ENCODE peak calls at places on chromosomes 16 and 17, in nine cellular contexts. D is stomach, J is prostate gland, Q is GM23338, H is transverse colon, X is HCT116, S is Panc1, G is spleen, N is suprapubic skin. P is an unnamed sample. For H3K4me1, the result is how much of the 10 kb centered on the place peaks cover.

GRCh38 chr17:27879987-27880608 is 13.1 kb downstream of the LYRM9 start:
- DNase-seq in Q (peak), J (peak), N (no peak), S (peak), H (peak), X (no peak), G (peak), D (peak), P (peak)

GRCh38 chr16:3008749-3009088 is 4.0 kb upstream of the CLDN9 start:
- DNase-seq in N (no peak), H (no peak), D (no peak), S (no peak), G (no peak), X (no peak), Q (no peak), J (no peak), P (no peak)

GRCh38 chr16:81198635-81199034 is 39.9 kb upstream of the BCO1 start:
- DNase-seq in D (no peak), G (no peak), X (no peak), H (no peak), J (no peak), N (no peak), Q (no peak), S (no peak), P (no peak)

GRCh38 chr17:17156107-17156506 is 50.0 kb downstream of the PLD6 start:
- DNase-seq in S (no peak), H (no peak), J (peak), X (no peak), D (no peak), N (no peak), G (no peak), Q (no peak), P (peak)

GRCh38 chr16:51880776-51881175 is 666.2 kb downstream of the TOX3 start:
- DNase-seq in D (no peak), X (no peak), N (no peak), J (no peak), S (peak), G (no peak), Q (no peak), H (no peak), P (no peak)

GRCh38 chr16:10552281-10552680 is 28.1 kb downstream of the EMP2 start:
- DNase-seq in H (no peak), Q (no peak), G (no peak), J (no peak), X (no peak), S (no peak), D (no peak), N (no peak), P (no peak)

GRCh38 chr17:72122668-72123495 is 2.1 kb downstream of the SOX9 start:
- DNase-seq in H (peak), Q (peak), J (no peak), S (no peak), D (peak), N (no peak), G (no peak), X (no peak), P (no peak)

GRCh38 chr16:64181526-64181925 is 940.3 kb downstream of the CDH11 start:
- DNase-seq in J (no peak), Q (no peak), G (no peak), H (no peak), X (no peak), N (no peak), D (no peak), S (no peak), P (no peak)

GRCh38 chr17:10547351-10547750 is 2.1 kb downstream of the MYH2 start:
- DNase-seq in S (peak), N (no peak), X (no peak), H (no peak), J (no peak), Q (no peak), D (no peak), G (no peak), P (no peak)

GRCh38 chr17:76911299-76912007 is 43.2 kb downstream of the MGAT5B start:
- DNase-seq in D (no peak), H (no peak), N (no peak), S (no peak), G (no peak), J (no peak), X (no peak), Q (no peak), P (no peak)

GRCh38 chr17:77288115-77288619 is 147.4 kb downstream of the SEC14L1 start:
- DNase-seq in S (no peak), D (no peak), J (peak), G (no peak), H (peak), X (no peak), Q (peak), N (no peak), P (peak)

GRCh38 chr16:28100810-28101532 is 37.5 kb upstream of the GSG1L start:
- DNase-seq in J (no peak), D (no peak), H (no peak), Q (no peak), N (peak), G (peak), S (no peak), X (no peak), P (no peak)

GRCh38 chr16:50245417-50246298 is 20.7 kb upstream of the ADCY7 start:
- DNase-seq in Q (peak), S (no peak), D (peak), X (peak), G (peak), N (peak), H (peak), J (no peak), P (peak)

GRCh38 chr16:22192261-22193133 is 13.6 kb upstream of the EEF2K start:
- DNase-seq in G (peak), N (peak), Q (peak), X (no peak), S (no peak), D (peak), H (peak), J (peak), P (peak)
- H3K4me3 ChIP-seq in G (no peak), N (peak), Q (peak), X (no peak), S (peak), D (peak), H (no peak), J (peak), P (peak)

DNA sequence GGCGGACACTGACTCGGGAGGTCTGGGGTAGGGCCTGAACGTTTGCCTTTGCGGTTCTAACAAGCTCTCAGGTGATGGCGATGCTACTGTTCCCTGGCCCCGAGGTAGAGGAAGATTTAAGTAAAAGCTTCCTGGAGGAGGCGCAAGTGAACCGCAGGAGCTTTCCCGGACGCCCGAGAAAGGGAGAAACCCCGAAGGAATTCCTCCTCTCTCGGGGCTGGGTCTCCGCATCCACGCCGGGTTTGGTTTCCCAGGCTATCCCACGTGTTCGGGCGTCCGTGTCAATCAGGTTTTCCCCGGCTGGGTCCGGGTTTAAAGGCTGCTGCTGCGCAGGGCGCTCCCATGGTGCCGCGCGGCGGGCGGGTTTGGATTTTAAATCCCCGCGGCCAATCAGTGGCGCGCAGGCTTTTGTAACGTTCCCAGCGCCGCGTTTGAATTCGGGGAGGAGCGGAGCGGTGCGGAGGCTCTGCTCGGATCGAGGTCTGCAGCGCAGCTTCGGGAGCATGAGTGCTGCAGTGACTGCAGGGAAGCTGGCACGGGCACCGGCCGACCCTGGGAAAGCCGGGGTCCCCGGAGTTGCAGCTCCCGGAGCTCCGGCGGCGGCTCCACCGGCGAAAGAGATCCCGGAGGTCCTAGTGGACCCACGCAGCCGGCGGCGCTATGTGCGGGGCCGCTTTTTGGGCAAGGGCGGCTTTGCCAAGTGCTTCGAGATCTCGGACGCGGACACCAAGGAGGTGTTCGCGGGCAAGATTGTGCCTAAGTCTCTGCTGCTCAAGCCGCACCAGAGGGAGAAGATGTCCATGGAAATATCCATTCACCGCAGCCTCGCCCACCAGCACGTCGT is at the start of gene PLK1:
- DNase-seq in G (peak), H (peak), S (peak), N (peak), J (peak), Q (peak), D (peak), X (peak), P (peak)
- TF ChIP-seq POLR2AphosphoS5 in G (peak), H (peak), S (peak), N (no peak), J (peak), Q (peak), D (no peak), X (peak), P (no peak)

GRCh38 chr16:68070249-68070725 is 14.9 kb upstream of the NFATC3 start:
- DNase-seq in S (no peak), Q (no peak), J (no peak), G (no peak), X (no peak), H (no peak), D (no peak), N (no peak), P (no peak)

GRCh38 chr16:68072038-68072695 is 13.0 kb upstream of the NFATC3 start:
- DNase-seq in S (no peak), D (no peak), H (peak), J (peak), G (no peak), N (no peak), Q (no peak), X (no peak), P (peak)

GRCh38 chr16:68071547-68071901 is 13.6 kb upstream of the NFATC3 start:
- DNase-seq in S (no peak), X (no peak), J (no peak), N (no peak), D (no peak), H (no peak), G (no peak), Q (no peak), P (no peak)

GRCh38 chr16:68069511-68070248 is 15.5 kb upstream of the NFATC3 start:
- DNase-seq in X (no peak), S (no peak), J (no peak), G (no peak), N (no peak), Q (no peak), H (peak), D (no peak), P (no peak)

GRCh38 chr16:68070811-68071546 is 14.2 kb upstream of the NFATC3 start:
- DNase-seq in H (no peak), J (no peak), D (no peak), X (no peak), G (no peak), N (no peak), Q (no peak), S (no peak), P (no peak)
- H3K4me1 ChIP-seq in H (under half), J (under half), D (under half), X (under half), G (half or more), N (under half), Q (under half), S (under half), P (under half)

GRCh38 chr17:83091257-83092141 is 12.1 kb downstream of the METRNL start:
- DNase-seq in S (no peak), Q (no peak), J (peak), H (peak), N (no peak), D (peak), G (no peak), X (no peak), P (no peak)
- H3K4me3 ChIP-seq in S (no peak), Q (no peak), J (no peak), H (no peak), N (peak), D (no peak), G (no peak), X (no peak), P (no peak)

GRCh38 chr17:43171761-43172487 is 910 bp downstream of the NBR1 start:
- DNase-seq in N (no peak), Q (peak), D (no peak), X (peak), S (peak), G (no peak), J (peak), H (peak), P (peak)
- TF ChIP-seq POLR2AphosphoS5 in N (no peak), Q (no peak), D (no peak), X (peak), S (no peak), G (peak), J (peak), H (no peak), P (no peak)

DNA sequence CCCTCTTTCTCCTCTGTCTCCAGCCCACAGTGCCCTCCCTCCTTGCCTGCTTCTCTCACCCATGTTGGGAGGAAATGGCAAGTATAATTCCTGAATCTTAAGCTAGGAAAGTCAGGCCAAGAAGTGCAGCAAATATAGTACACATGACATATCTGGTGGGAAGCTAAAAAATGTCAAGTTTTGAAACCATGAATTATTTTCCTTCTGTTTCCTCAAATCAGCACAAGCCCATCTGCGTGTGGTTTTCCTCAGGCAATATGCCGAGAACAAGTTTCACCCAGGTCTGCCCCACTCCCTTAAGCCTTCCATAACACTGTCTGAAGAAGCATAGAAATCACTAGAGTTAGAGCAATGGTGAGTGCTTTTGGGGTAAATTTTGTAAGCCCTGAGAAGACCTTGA is 502.8 kb upstream of the CDH11 start:
- DNase-seq in G (no peak), Q (no peak), J (no peak), H (no peak), X (no peak), D (no peak), S (no peak), N (no peak), P (no peak)
- H3K4me1 ChIP-seq in G (under half), Q (under half), J (under half), H (under half), X (under half), D (under half), S (under half), N (under half), P (under half)

GRCh38 chr17:6853764-6854442 is 22.4 kb upstream of the TEKT1 start:
- DNase-seq in G (no peak), S (no peak), Q (peak), H (no peak), N (no peak), D (no peak), X (peak), J (no peak), P (no peak)
- H3K4me3 ChIP-seq in G (no peak), S (no peak), Q (peak), H (no peak), N (peak), D (no peak), X (peak), J (peak), P (peak)

GRCh38 chr16:70576431-70577255 is 53.0 kb downstream of the SF3B3 start:
- DNase-seq in S (no peak), Q (peak), J (no peak), N (peak), D (no peak), H (peak), G (no peak), X (no peak), P (no peak)
- TF ChIP-seq POLR2AphosphoS5 in S (peak), Q (peak), J (no peak), N (no peak), D (no peak), H (peak), G (peak), X (peak), P (no peak)

GRCh38 chr16:60299345-60299744 is 1565.2 kb upstream of the GOT2 start:
- DNase-seq in D (no peak), J (no peak), N (no peak), H (no peak), G (no peak), X (no peak), S (no peak), Q (no peak), P (no peak)
- H3K4me1 ChIP-seq in D (under half), J (under half), N (under half), H (under half), G (under half), X (under half), S (under half), Q (under half), P (under half)

GRCh38 chr16:30569746-30570325 is 1.7 kb downstream of the ZNF688 start:
- DNase-seq in N (no peak), Q (peak), H (no peak), G (peak), D (no peak), X (no peak), S (no peak), J (no peak), P (no peak)
- H3K4me3 ChIP-seq in N (no peak), Q (no peak), H (no peak), G (no peak), D (peak), X (no peak), S (no peak), J (no peak), P (no peak)